ENCODE peak calls at places on chromosomes 3 and 15, in nine cellular contexts. One of them, this sample, is unnamed.

GRCh38 chr15:79257454-79257853 is 25.1 kb upstream of the ANKRD34C start:
- DNase-seq in left ventricle myocardium inferior: no peak
- DNase-seq in A549: no peak
- DNase-seq in tibial artery: no peak
- DNase-seq in pancreas: no peak
- DNase-seq in endothelial cell of umbilical vein: no peak
- DNase-seq in fibroblast of the aortic adventitia: no peak
- DNase-seq in Jurkat, Clone E6-1: no peak
- DNase-seq in stomach: no peak
- DNase-seq in this sample: no peak

GRCh38 chr15:44193651-44194396 is 1.2 kb downstream of the FRMD5 start:
- DNase-seq in left ventricle myocardium inferior: no peak
- DNase-seq in A549: peak; percentile 8
- DNase-seq in tibial artery: no peak
- DNase-seq in pancreas: no peak
- DNase-seq in endothelial cell of umbilical vein: peak; percentile 55
- DNase-seq in fibroblast of the aortic adventitia: peak; percentile 65
- DNase-seq in Jurkat, Clone E6-1: no peak
- DNase-seq in stomach: no peak
- DNase-seq in this sample: peak; percentile 36

GRCh38 chr3:81643721-81644120 is 117.7 kb downstream of the GBE1 start:
- DNase-seq in left ventricle myocardium inferior: no peak
- DNase-seq in A549: no peak
- DNase-seq in tibial artery: no peak
- DNase-seq in pancreas: no peak
- DNase-seq in endothelial cell of umbilical vein: peak; percentile 41
- DNase-seq in fibroblast of the aortic adventitia: peak; percentile 41
- DNase-seq in Jurkat, Clone E6-1: no peak
- DNase-seq in stomach: no peak
- DNase-seq in this sample: peak; percentile 41

GRCh38 chr3:101849714-101850326 is 506 bp downstream of the NFKBIZ start:
- DNase-seq in left ventricle myocardium inferior: peak; percentile 51
- DNase-seq in A549: no peak
- DNase-seq in tibial artery: peak; percentile 72
- DNase-seq in pancreas: peak; percentile 72
- DNase-seq in endothelial cell of umbilical vein: peak; percentile 40
- DNase-seq in fibroblast of the aortic adventitia: no peak
- DNase-seq in Jurkat, Clone E6-1: no peak
- DNase-seq in stomach: peak; percentile 43
- DNase-seq in this sample: no peak

GRCh38 chr3:138359137-138359536 is 10.8 kb downstream of the MRAS start:
- DNase-seq in left ventricle myocardium inferior: no peak
- DNase-seq in A549: no peak
- DNase-seq in tibial artery: peak; percentile 17
- DNase-seq in pancreas: no peak
- DNase-seq in endothelial cell of umbilical vein: no peak
- DNase-seq in fibroblast of the aortic adventitia: no peak
- DNase-seq in Jurkat, Clone E6-1: no peak
- DNase-seq in stomach: no peak
- DNase-seq in this sample: no peak

GRCh38 chr3:119937229-119937628 is 155.3 kb downstream of the NR1I2 start:
- DNase-seq in left ventricle myocardium inferior: no peak
- DNase-seq in A549: no peak
- DNase-seq in tibial artery: no peak
- DNase-seq in pancreas: no peak
- DNase-seq in endothelial cell of umbilical vein: no peak
- DNase-seq in fibroblast of the aortic adventitia: no peak
- DNase-seq in Jurkat, Clone E6-1: peak; percentile 80
- DNase-seq in stomach: no peak
- DNase-seq in this sample: no peak

GRCh38 chr3:9976736-9977709 is 9.6 kb downstream of the EMC3 start:
- DNase-seq in left ventricle myocardium inferior: peak; percentile 69
- DNase-seq in A549: peak; percentile 63
- DNase-seq in tibial artery: peak; percentile 92
- DNase-seq in pancreas: peak; percentile 76
- DNase-seq in endothelial cell of umbilical vein: peak; percentile 96
- DNase-seq in fibroblast of the aortic adventitia: peak; percentile 99
- DNase-seq in Jurkat, Clone E6-1: no peak
- DNase-seq in stomach: peak; percentile 75
- DNase-seq in this sample: peak; percentile 98

GRCh38 chr15:57747206-57747605 is 40.7 kb downstream of the POLR2M start:
- DNase-seq in left ventricle myocardium inferior: no peak
- DNase-seq in A549: no peak
- DNase-seq in tibial artery: no peak
- DNase-seq in pancreas: no peak
- DNase-seq in endothelial cell of umbilical vein: no peak
- DNase-seq in fibroblast of the aortic adventitia: peak; percentile 56
- DNase-seq in Jurkat, Clone E6-1: no peak
- DNase-seq in stomach: peak; percentile 41
- DNase-seq in this sample: peak; percentile 13

DNA sequence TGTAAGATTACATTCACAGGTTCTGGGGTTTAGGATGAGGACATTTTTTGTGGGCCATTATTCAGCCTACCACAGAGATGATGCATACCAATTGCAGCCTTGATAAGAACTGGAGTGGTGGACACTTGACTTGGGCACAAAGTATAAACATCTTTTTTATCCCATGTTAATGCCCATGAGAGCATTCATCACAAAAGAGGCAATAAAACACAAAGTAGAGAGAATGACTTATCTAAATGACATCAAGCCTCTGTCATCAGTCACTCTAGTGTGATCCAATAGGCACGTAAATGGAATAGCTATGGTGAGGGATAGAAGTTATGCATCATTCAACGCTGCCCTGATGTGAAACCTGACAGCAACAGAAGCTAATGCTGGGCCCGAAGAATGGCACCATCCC is 25.8 kb downstream of the VEPH1 start:
- DNase-seq in left ventricle myocardium inferior: no peak
- DNase-seq in A549: no peak
- DNase-seq in tibial artery: no peak
- DNase-seq in pancreas: no peak
- DNase-seq in endothelial cell of umbilical vein: no peak
- DNase-seq in fibroblast of the aortic adventitia: peak; percentile 51
- DNase-seq in Jurkat, Clone E6-1: no peak
- DNase-seq in stomach: no peak
- DNase-seq in this sample: no peak
- H3K4me3 ChIP-seq in left ventricle myocardium inferior: no peak overlapping the region
- H3K4me3 ChIP-seq in A549: no peak overlapping the region
- H3K4me3 ChIP-seq in tibial artery: no peak overlapping the region
- H3K4me3 ChIP-seq in pancreas: no peak overlapping the region
- H3K4me3 ChIP-seq in endothelial cell of umbilical vein: no peak overlapping the region
- H3K4me3 ChIP-seq in fibroblast of the aortic adventitia: no peak overlapping the region
- H3K4me3 ChIP-seq in Jurkat, Clone E6-1: no peak overlapping the region
- H3K4me3 ChIP-seq in stomach: no peak overlapping the region
- H3K4me3 ChIP-seq in this sample: no peak overlapping the region

DNA sequence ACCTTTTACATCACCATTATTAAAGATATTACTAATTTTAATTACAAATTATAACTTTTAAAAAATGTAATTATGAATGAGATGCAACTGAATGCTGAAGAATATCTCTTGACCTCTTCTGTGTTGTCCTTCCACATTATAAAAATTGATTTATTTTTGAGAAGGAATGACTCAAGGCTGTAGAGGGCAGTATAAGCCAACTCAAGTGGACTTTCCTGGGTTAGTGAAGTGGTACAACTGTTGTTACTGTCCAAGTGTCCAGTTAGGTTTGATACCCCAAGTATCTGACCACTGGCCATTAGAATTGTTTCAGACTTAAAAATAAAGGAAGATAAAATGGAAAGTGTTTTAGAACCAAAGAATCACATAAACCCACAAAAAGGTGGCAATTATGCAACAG is 51.9 kb downstream of the BBX start:
- DNase-seq in left ventricle myocardium inferior: no peak
- DNase-seq in A549: peak; percentile 23
- DNase-seq in tibial artery: no peak
- DNase-seq in pancreas: no peak
- DNase-seq in endothelial cell of umbilical vein: peak; percentile 66
- DNase-seq in fibroblast of the aortic adventitia: peak; percentile 69
- DNase-seq in Jurkat, Clone E6-1: no peak
- DNase-seq in stomach: no peak
- DNase-seq in this sample: peak; percentile 43
- H3K4me3 ChIP-seq in left ventricle myocardium inferior: no peak overlapping the region
- H3K4me3 ChIP-seq in A549: no peak overlapping the region
- H3K4me3 ChIP-seq in tibial artery: no peak overlapping the region
- H3K4me3 ChIP-seq in pancreas: no peak overlapping the region
- H3K4me3 ChIP-seq in endothelial cell of umbilical vein: no peak overlapping the region
- H3K4me3 ChIP-seq in fibroblast of the aortic adventitia: no peak overlapping the region
- H3K4me3 ChIP-seq in Jurkat, Clone E6-1: no peak overlapping the region
- H3K4me3 ChIP-seq in stomach: no peak overlapping the region
- H3K4me3 ChIP-seq in this sample: no peak overlapping the region

GRCh38 chr3:133672461-133672860 is 10.7 kb upstream of the TOPBP1 start:
- DNase-seq in left ventricle myocardium inferior: no peak
- DNase-seq in A549: no peak
- DNase-seq in tibial artery: no peak
- DNase-seq in pancreas: no peak
- DNase-seq in endothelial cell of umbilical vein: no peak
- DNase-seq in fibroblast of the aortic adventitia: no peak
- DNase-seq in Jurkat, Clone E6-1: no peak
- DNase-seq in stomach: no peak
- DNase-seq in this sample: no peak

GRCh38 chr3:133675631-133676335 is 14.0 kb upstream of the TOPBP1 start:
- DNase-seq in left ventricle myocardium inferior: no peak
- DNase-seq in A549: no peak
- DNase-seq in tibial artery: no peak
- DNase-seq in pancreas: no peak
- DNase-seq in endothelial cell of umbilical vein: no peak
- DNase-seq in fibroblast of the aortic adventitia: no peak
- DNase-seq in Jurkat, Clone E6-1: no peak
- DNase-seq in stomach: no peak
- DNase-seq in this sample: no peak

GRCh38 chr3:133676336-133677118 is 14.8 kb upstream of the TOPBP1 start:
- DNase-seq in left ventricle myocardium inferior: no peak
- DNase-seq in A549: no peak
- DNase-seq in tibial artery: no peak
- DNase-seq in pancreas: no peak
- DNase-seq in endothelial cell of umbilical vein: no peak
- DNase-seq in fibroblast of the aortic adventitia: no peak
- DNase-seq in Jurkat, Clone E6-1: no peak
- DNase-seq in stomach: no peak
- DNase-seq in this sample: no peak

GRCh38 chr3:133673746-133674145 is 12.0 kb upstream of the TOPBP1 start:
- DNase-seq in left ventricle myocardium inferior: no peak
- DNase-seq in A549: no peak
- DNase-seq in tibial artery: no peak
- DNase-seq in pancreas: no peak
- DNase-seq in endothelial cell of umbilical vein: no peak
- DNase-seq in fibroblast of the aortic adventitia: no peak
- DNase-seq in Jurkat, Clone E6-1: no peak
- DNase-seq in stomach: no peak
- DNase-seq in this sample: no peak

DNA sequence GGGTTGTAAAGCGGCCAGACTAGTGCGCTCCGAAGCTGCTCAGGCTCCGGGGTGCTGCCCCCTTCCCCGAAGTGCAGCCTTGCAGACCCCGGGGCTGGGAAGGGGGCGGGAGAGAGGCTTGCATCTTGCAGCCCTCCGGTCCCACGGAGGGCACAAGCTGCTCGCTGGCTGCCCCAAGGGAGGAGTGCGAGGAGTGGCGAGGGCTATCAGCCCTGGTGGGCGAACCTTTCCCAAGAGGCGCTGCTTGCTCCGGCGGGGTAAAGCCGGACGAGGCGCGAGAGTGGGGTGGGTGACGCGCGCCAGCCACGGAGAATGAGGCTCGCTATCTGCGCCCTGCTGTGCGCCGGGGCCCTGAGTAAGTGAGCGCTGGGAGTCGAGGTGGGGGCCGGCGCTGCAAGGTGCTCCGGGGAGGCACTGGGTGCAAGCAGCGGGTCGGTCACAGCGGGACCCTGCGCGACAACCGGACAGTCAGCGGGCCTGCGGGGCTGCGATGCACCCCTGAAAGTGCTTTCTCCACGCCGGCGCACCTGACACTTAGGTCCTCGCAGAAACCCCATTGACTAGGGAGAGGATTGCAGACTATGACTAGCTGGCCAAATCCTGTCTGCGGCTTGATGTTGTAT is 12.7 kb upstream of the TOPBP1 start:
- DNase-seq in left ventricle myocardium inferior: no peak
- DNase-seq in A549: no peak
- DNase-seq in tibial artery: no peak
- DNase-seq in pancreas: no peak
- DNase-seq in endothelial cell of umbilical vein: no peak
- DNase-seq in fibroblast of the aortic adventitia: no peak
- DNase-seq in Jurkat, Clone E6-1: no peak
- DNase-seq in stomach: no peak
- DNase-seq in this sample: no peak
- H3K4me3 ChIP-seq in left ventricle myocardium inferior: peak overlapping the region; percentile 52
- H3K4me3 ChIP-seq in A549: no peak overlapping the region
- H3K4me3 ChIP-seq in tibial artery: no peak overlapping the region
- H3K4me3 ChIP-seq in pancreas: no peak overlapping the region
- H3K4me3 ChIP-seq in endothelial cell of umbilical vein: no peak overlapping the region
- H3K4me3 ChIP-seq in fibroblast of the aortic adventitia: no peak overlapping the region
- H3K4me3 ChIP-seq in Jurkat, Clone E6-1: no peak overlapping the region
- H3K4me3 ChIP-seq in stomach: peak overlapping the region; percentile 6
- H3K4me3 ChIP-seq in this sample: no peak overlapping the region

GRCh38 chr3:126393563-126393962 is 1.1 kb upstream of the CFAP100 start:
- DNase-seq in left ventricle myocardium inferior: no peak
- DNase-seq in A549: no peak
- DNase-seq in tibial artery: peak; percentile 35
- DNase-seq in pancreas: no peak
- DNase-seq in endothelial cell of umbilical vein: no peak
- DNase-seq in fibroblast of the aortic adventitia: no peak
- DNase-seq in Jurkat, Clone E6-1: no peak
- DNase-seq in stomach: peak; percentile 7
- DNase-seq in this sample: no peak

GRCh38 chr3:126394977-126395321 is 240 bp downstream of the CFAP100 start:
- DNase-seq in left ventricle myocardium inferior: no peak
- DNase-seq in A549: no peak
- DNase-seq in tibial artery: no peak
- DNase-seq in pancreas: no peak
- DNase-seq in endothelial cell of umbilical vein: no peak
- DNase-seq in fibroblast of the aortic adventitia: no peak
- DNase-seq in Jurkat, Clone E6-1: no peak
- DNase-seq in stomach: no peak
- DNase-seq in this sample: no peak

GRCh38 chr3:126392246-126392645 is 2.5 kb upstream of the CFAP100 start:
- DNase-seq in left ventricle myocardium inferior: no peak
- DNase-seq in A549: no peak
- DNase-seq in tibial artery: no peak
- DNase-seq in pancreas: no peak
- DNase-seq in endothelial cell of umbilical vein: no peak
- DNase-seq in fibroblast of the aortic adventitia: no peak
- DNase-seq in Jurkat, Clone E6-1: no peak
- DNase-seq in stomach: peak; percentile 11
- DNase-seq in this sample: no peak

GRCh38 chr3:126395846-126396513 is 1.3 kb downstream of the CFAP100 start:
- DNase-seq in left ventricle myocardium inferior: no peak
- DNase-seq in A549: no peak
- DNase-seq in tibial artery: peak; percentile 47
- DNase-seq in pancreas: no peak
- DNase-seq in endothelial cell of umbilical vein: no peak
- DNase-seq in fibroblast of the aortic adventitia: no peak
- DNase-seq in Jurkat, Clone E6-1: no peak
- DNase-seq in stomach: no peak
- DNase-seq in this sample: no peak

DNA sequence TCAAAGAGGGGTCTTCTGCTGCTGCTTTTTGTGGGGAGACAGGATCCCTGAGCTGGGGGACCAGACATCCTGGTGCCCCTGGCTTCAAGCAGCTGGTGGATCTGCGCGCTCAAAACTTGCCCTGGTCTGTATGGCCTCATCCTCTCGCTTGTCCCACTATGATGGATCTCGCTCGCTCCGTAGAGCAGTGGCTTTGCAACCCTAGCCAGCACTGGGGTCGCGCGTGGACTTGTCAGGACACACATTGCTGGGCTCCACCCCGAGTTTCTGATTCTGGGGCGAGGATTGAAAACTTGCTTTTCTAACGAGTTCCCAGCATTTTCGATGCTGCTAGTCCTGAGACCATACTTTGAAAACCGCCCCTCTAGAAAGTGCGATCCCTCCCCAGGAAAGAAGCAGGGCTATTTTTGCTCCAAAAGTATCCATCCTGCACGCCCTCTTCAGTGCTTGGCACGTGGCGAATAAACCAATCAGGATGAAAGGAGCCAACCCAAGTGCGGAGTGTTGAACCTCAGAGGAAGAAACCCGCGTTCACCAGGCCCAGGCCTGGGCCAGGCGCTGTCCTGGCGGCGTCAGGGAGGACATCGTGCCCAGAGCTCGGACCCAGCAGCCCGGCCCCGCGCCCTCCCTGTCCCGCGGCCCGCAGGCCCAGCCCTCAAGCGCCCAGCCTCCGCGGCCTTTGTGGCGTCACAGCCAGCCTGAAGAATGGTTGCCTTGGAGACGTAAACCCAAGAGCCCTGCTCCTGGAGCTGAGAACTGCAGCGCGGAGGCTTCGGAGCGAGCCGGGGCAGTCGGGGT is at the start of gene CFAP100:
- DNase-seq in left ventricle myocardium inferior: no peak
- DNase-seq in A549: no peak
- DNase-seq in tibial artery: peak; percentile 71
- DNase-seq in pancreas: no peak
- DNase-seq in endothelial cell of umbilical vein: peak; percentile 13
- DNase-seq in fibroblast of the aortic adventitia: peak; percentile 16
- DNase-seq in Jurkat, Clone E6-1: no peak
- DNase-seq in stomach: peak; percentile 44
- DNase-seq in this sample: peak; percentile 22
- H3K4me3 ChIP-seq in left ventricle myocardium inferior: peak within 1 kb of the TSS; percentile 57
- H3K4me3 ChIP-seq in A549: no peak within 1 kb of the TSS
- H3K4me3 ChIP-seq in tibial artery: peak within 1 kb of the TSS; percentile 32
- H3K4me3 ChIP-seq in pancreas: peak within 1 kb of the TSS; percentile 22
- H3K4me3 ChIP-seq in endothelial cell of umbilical vein: no peak within 1 kb of the TSS
- H3K4me3 ChIP-seq in fibroblast of the aortic adventitia: no peak within 1 kb of the TSS
- H3K4me3 ChIP-seq in Jurkat, Clone E6-1: no peak within 1 kb of the TSS
- H3K4me3 ChIP-seq in stomach: peak within 1 kb of the TSS; percentile 29
- H3K4me3 ChIP-seq in this sample: no peak within 1 kb of the TSS

This sample was measured in epithelial cell of esophagus.